ENCODE peak calls at places on chromosome 1, in nine cellular contexts. D is HFFc6; B is EL; Y is lower leg skin; U is activated CD4-positive, CD25-positive, alpha-beta regulatory T cell treated with anti-CD3 and anti-CD28 coated beads, Interleukin-2, amount 50 U/mL, for 72 hours; T is activated CD4-positive, alpha-beta T cell treated with anti-CD3 and anti-CD28 coated beads, Interleukin-2, amount 50 U/mL, for 4 hours; C is amniotic epithelial cell; I is foreskin fibroblast; P is activated T-cell treated with anti-CD3 and anti-CD28 coated beads, Interleukin-2, amount 50 U/mL, for 72 hours. R is an unnamed sample.

GRCh38 chr1:11526071-11526895 is 47.3 kb downstream of the DISP3 start:
- DNase-seq in D (no peak), B (no peak), Y (no peak), U (peak; percentile 8), T (no peak), C (no peak), I (no peak), P (no peak), R (no peak)

GRCh38 chr1:224170748-224171478 is 12.1 kb upstream of the DEGS1 start:
- DNase-seq in D (peak; percentile 15), B (peak; percentile 16), Y (no peak), U (no peak), T (peak; percentile 23), C (peak; percentile 27), I (peak; percentile 47), P (no peak), R (no peak)

GRCh38 chr1:165316153-165316772 is 40.3 kb downstream of the LMX1A start:
- DNase-seq in D (no peak), B (no peak), Y (no peak), U (no peak), T (no peak), C (no peak), I (no peak), P (no peak), R (no peak)

GRCh38 chr1:201147396-201148015 is 6.8 kb downstream of the TMEM9 start:
- DNase-seq in D (no peak), B (no peak), Y (no peak), U (no peak), T (no peak), C (no peak), I (no peak), P (no peak), R (no peak)

GRCh38 chr1:173137116-173137515 is 70.0 kb downstream of the TNFSF4 start:
- DNase-seq in D (no peak), B (peak; percentile 63), Y (no peak), U (no peak), T (no peak), C (peak; percentile 52), I (peak; percentile 35), P (no peak), R (no peak)

GRCh38 chr1:237124856-237125462 is 83.0 kb downstream of the RYR2 start:
- DNase-seq in D (no peak), B (peak; percentile 1), Y (no peak), U (no peak), T (no peak), C (no peak), I (no peak), P (peak; percentile 1), R (no peak)

GRCh38 chr1:150577557-150578277 is 1.7 kb downstream of the MCL1 start:
- DNase-seq in D (no peak), B (peak; percentile 45), Y (no peak), U (no peak), T (no peak), C (peak; percentile 52), I (peak; percentile 50), P (no peak), R (no peak)

GRCh38 chr1:16296643-16297042 is 55.6 kb downstream of the FBXO42 start:
- DNase-seq in D (no peak), B (no peak), Y (no peak), U (no peak), T (no peak), C (no peak), I (no peak), P (no peak), R (no peak)

GRCh38 chr1:209202826-209203439 is 380.6 kb upstream of the CAMK1G start:
- DNase-seq in D (peak; percentile 34), B (peak; percentile 62), Y (no peak), U (no peak), T (no peak), C (peak; percentile 51), I (peak; percentile 72), P (peak; percentile 6), R (no peak)

GRCh38 chr1:109399326-109399957 is 1.7 kb upstream of the SORT1 start:
- DNase-seq in D (peak; percentile 56), B (peak; percentile 68), Y (no peak), U (no peak), T (no peak), C (peak; percentile 52), I (peak; percentile 79), P (peak; percentile 46), R (peak; percentile 76)

GRCh38 chr1:59427155-59427554 is 130.3 kb downstream of the FGGY start:
- DNase-seq in D (peak; percentile 74), B (peak; percentile 78), Y (peak; percentile 54), U (no peak), T (no peak), C (peak; percentile 26), I (peak; percentile 54), P (no peak), R (no peak)

GRCh38 chr1:47709302-47710074 is 271.6 kb downstream of the FOXD2 start:
- DNase-seq in D (no peak), B (peak; percentile 36), Y (no peak), U (no peak), T (no peak), C (no peak), I (peak; percentile 36), P (peak; percentile 12), R (peak; percentile 78)

GRCh38 chr1:117952386-117952785 is 22.8 kb downstream of the WDR3 start:
- DNase-seq in D (no peak), B (no peak), Y (no peak), U (no peak), T (no peak), C (no peak), I (no peak), P (no peak), R (no peak)

GRCh38 chr1:197485790-197486189 is 217.7 kb downstream of the CRB1 start:
- DNase-seq in D (no peak), B (peak; percentile 5), Y (no peak), U (no peak), T (no peak), C (no peak), I (no peak), P (no peak), R (no peak)

GRCh38 chr1:162087118-162087517 is 17.6 kb downstream of the NOS1AP start:
- DNase-seq in D (no peak), B (peak; percentile 21), Y (no peak), U (no peak), T (no peak), C (peak; percentile 22), I (peak; percentile 18), P (no peak), R (no peak)

GRCh38 chr1:215292906-215293305 is 210.4 kb downstream of the KCNK2 start:
- DNase-seq in D (no peak), B (no peak), Y (no peak), U (no peak), T (no peak), C (no peak), I (peak; percentile 33), P (no peak), R (no peak)

GRCh38 chr1:238377280-238377919 is 486.7 kb upstream of the ZP4 start:
- DNase-seq in D (no peak), B (no peak), Y (no peak), U (no peak), T (no peak), C (no peak), I (no peak), P (no peak), R (no peak)

GRCh38 chr1:32447469-32448185 is 17.2 kb upstream of the ZBTB8B start:
- DNase-seq in D (peak; percentile 46), B (peak; percentile 87), Y (no peak), U (no peak), T (no peak), C (peak; percentile 89), I (peak; percentile 58), P (no peak), R (peak; percentile 67)

GRCh38 chr1:223419561-223419960 is 26.3 kb downstream of the CCDC185 start:
- DNase-seq in D (no peak), B (no peak), Y (no peak), U (no peak), T (no peak), C (no peak), I (no peak), P (no peak), R (no peak)

GRCh38 chr1:236854602-236854978 is 59.5 kb downstream of the MTR start:
- DNase-seq in D (peak; percentile 81), B (peak; percentile 91), Y (no peak), U (no peak), T (no peak), C (peak; percentile 87), I (peak; percentile 66), P (no peak), R (no peak)

GRCh38 chr1:16015960-16016901 is 1.6 kb downstream of the HSPB7 start:
- DNase-seq in D (no peak), B (no peak), Y (no peak), U (no peak), T (no peak), C (no peak), I (no peak), P (no peak), R (no peak)

GRCh38 chr1:68339505-68339904 is 107.2 kb upstream of the WLS start:
- DNase-seq in D (peak; percentile 48), B (no peak), Y (no peak), U (no peak), T (no peak), C (peak; percentile 88), I (peak; percentile 90), P (no peak), R (no peak)

GRCh38 chr1:198123146-198123545 is 33.7 kb upstream of the NEK7 start:
- DNase-seq in D (peak; percentile 34), B (peak; percentile 82), Y (no peak), U (no peak), T (no peak), C (peak; percentile 65), I (peak; percentile 80), P (no peak), R (no peak)

GRCh38 chr1:230977781-230978490 is 725 bp downstream of the TTC13 start:
- DNase-seq in D (no peak), B (peak; percentile 37), Y (peak; percentile 25), U (no peak), T (peak; percentile 12), C (peak; percentile 13), I (peak; percentile 50), P (peak; percentile 51), R (peak; percentile 26)

R was measured in neuronal stem cell.